ENCODE peak calls at places on chromosome 15, in ten cellular contexts. M is esophagus squamous epithelium; U is cardiac fibroblast; C is OCI-LY7; N is HepG2; D is neural crest cell; B is H9; F is CD4-positive, alpha-beta T cell; G is NB4; E is GM23338. Q is an unnamed sample.

GRCh38 chr15:52103217-52104207 is 9.1 kb downstream of the BCL2L10 start:
- DNase-seq in F (no peak), N (peak; percentile 46), M (no peak), E (no peak), G (peak; percentile 72), U (peak; percentile 93), D (no peak), B (no peak), C (peak; percentile 31), Q (no peak)

GRCh38 chr15:49823987-49824538 is 203.2 kb downstream of the DTWD1 start:
- DNase-seq in D (no peak), M (no peak), N (no peak), B (no peak), E (no peak), G (no peak), F (no peak), U (no peak), C (no peak), Q (no peak)

GRCh38 chr15:54227569-54227968 is 249.3 kb downstream of the UNC13C start:
- DNase-seq in U (no peak), F (no peak), G (no peak), D (no peak), M (no peak), B (no peak), C (no peak), N (no peak), E (no peak), Q (no peak)

GRCh38 chr15:78937132-78937739 is 7.6 kb downstream of the CTSH start:
- DNase-seq in F (no peak), C (no peak), B (no peak), N (no peak), U (peak; percentile 77), G (peak; percentile 95), M (no peak), E (no peak), D (no peak), Q (no peak)

GRCh38 chr15:38795471-38796245 is 231.0 kb upstream of the RASGRP1 start:
- DNase-seq in D (no peak), B (no peak), N (no peak), G (no peak), U (peak; percentile 50), C (no peak), F (no peak), M (no peak), E (no peak), Q (no peak)

GRCh38 chr15:76335851-76336253 is 721 bp upstream of the ISL2 start:
- DNase-seq in D (no peak), M (no peak), C (peak; percentile 46), B (peak; percentile 61), G (peak; percentile 66), U (no peak), N (no peak), E (peak; percentile 53), F (no peak), Q (no peak)

GRCh38 chr15:29883126-29883525 is 60.9 kb upstream of the TJP1 start:
- DNase-seq in M (no peak), B (peak; percentile 58), N (no peak), D (no peak), G (no peak), C (no peak), F (no peak), E (peak; percentile 78), U (no peak), Q (no peak)

GRCh38 chr15:22942877-22943276 is 37.3 kb downstream of the CYFIP1 start:
- DNase-seq in C (no peak), N (no peak), B (no peak), F (no peak), U (no peak), E (no peak), D (no peak), M (no peak), G (no peak), Q (no peak)

GRCh38 chr15:55740479-55740878 is 2.5 kb downstream of the PRTG start:
- DNase-seq in G (no peak), N (no peak), U (no peak), M (no peak), E (no peak), C (no peak), F (no peak), B (no peak), D (no peak), Q (no peak)

GRCh38 chr15:55742498-55742926 is 440 bp downstream of the PRTG start:
- DNase-seq in U (peak; percentile 40), G (peak; percentile 5), F (no peak), N (no peak), D (no peak), C (no peak), B (no peak), E (peak; percentile 23), M (no peak), Q (no peak)

GRCh38 chr15:55742927-55743614 is at the start of gene PRTG:
- DNase-seq in N (peak; percentile 72), C (no peak), F (no peak), U (peak; percentile 87), D (peak; percentile 96), M (no peak), B (peak; percentile 76), G (no peak), E (peak; percentile 78), Q (no peak)

GRCh38 chr15:55740981-55741591 is 1.9 kb downstream of the PRTG start:
- DNase-seq in E (no peak), D (no peak), B (no peak), F (no peak), G (no peak), U (no peak), N (no peak), C (no peak), M (no peak), Q (no peak)

GRCh38 chr15:55741592-55742497 is 1.1 kb downstream of the PRTG start:
- DNase-seq in B (peak; percentile 60), C (no peak), U (peak; percentile 7), D (no peak), F (no peak), N (peak; percentile 10), G (no peak), E (peak; percentile 72), M (no peak), Q (no peak)
- TF ChIP-seq CTCF in B (no peak), C (no peak), U (peak; percentile 10), D (no peak), F (no peak), N (peak; percentile 21), G (no peak), E (no peak), M (no peak), Q (peak; percentile 24)

GRCh38 chr15:73460662-73461061 is 17.7 kb downstream of the REC114 start:
- DNase-seq in C (no peak), N (no peak), D (no peak), F (no peak), U (no peak), B (no peak), E (no peak), G (no peak), M (no peak), Q (no peak)

GRCh38 chr15:73467758-73468157 is 24.8 kb downstream of the REC114 start:
- DNase-seq in C (no peak), B (no peak), M (no peak), F (no peak), D (no peak), E (peak; percentile 72), G (no peak), N (no peak), U (no peak), Q (no peak)

GRCh38 chr15:73464602-73465001 is 21.6 kb downstream of the REC114 start:
- DNase-seq in E (peak; percentile 71), C (no peak), U (no peak), F (no peak), D (no peak), G (no peak), N (no peak), B (peak; percentile 33), M (no peak), Q (no peak)
- TF ChIP-seq CTCF in E (peak; percentile 53), C (peak; percentile 30), U (peak; percentile 20), F (no peak), D (peak; percentile 42), G (peak; percentile 28), N (peak; percentile 11), B (peak; percentile 66), M (no peak), Q (no peak)

GRCh38 chr15:42368096-42368495 is 8.8 kb downstream of the CAPN3 start:
- DNase-seq in N (no peak), D (no peak), B (no peak), G (no peak), M (no peak), C (no peak), F (no peak), E (no peak), U (peak; percentile 31), Q (no peak)

GRCh38 chr15:42373936-42374335 is 14.6 kb downstream of the CAPN3 start:
- DNase-seq in N (no peak), D (no peak), U (no peak), F (no peak), G (no peak), E (no peak), B (no peak), C (no peak), M (no peak), Q (no peak)

GRCh38 chr15:42373274-42373673 is 14.0 kb downstream of the CAPN3 start:
- DNase-seq in F (no peak), C (no peak), G (no peak), E (no peak), B (no peak), D (no peak), N (peak; percentile 44), U (peak; percentile 14), M (no peak), Q (no peak)

GRCh38 chr15:42374810-42375209 is 15.5 kb downstream of the CAPN3 start:
- DNase-seq in E (no peak), D (no peak), B (no peak), C (no peak), G (no peak), N (no peak), F (no peak), U (no peak), M (no peak), Q (no peak)

GRCh38 chr15:42371125-42371524 is 11.8 kb downstream of the CAPN3 start:
- DNase-seq in C (peak; percentile 34), N (peak; percentile 42), B (no peak), E (peak; percentile 33), G (peak; percentile 44), F (no peak), U (peak; percentile 39), M (no peak), D (no peak), Q (no peak)
- TF ChIP-seq CTCF in C (peak; percentile 62), N (peak; percentile 36), B (no peak), E (peak; percentile 31), G (no peak), F (no peak), U (peak; percentile 36), M (no peak), D (no peak), Q (no peak)

GRCh38 chr15:44580105-44580504 is 43.2 kb downstream of the EIF3J start:
- DNase-seq in M (no peak), C (no peak), U (no peak), E (no peak), N (no peak), F (no peak), D (no peak), G (no peak), B (no peak), Q (no peak)

GRCh38 chr15:44585633-44586032 is 48.7 kb downstream of the EIF3J start:
- DNase-seq in C (no peak), U (no peak), E (no peak), G (no peak), B (no peak), M (no peak), D (no peak), N (no peak), F (no peak), Q (no peak)

GRCh38 chr15:44588541-44588940 is 51.6 kb downstream of the EIF3J start:
- DNase-seq in D (no peak), U (no peak), C (no peak), F (no peak), G (no peak), N (peak; percentile 68), B (no peak), M (no peak), E (no peak), Q (no peak)

GRCh38 chr15:44584162-44584749 is 47.3 kb downstream of the EIF3J start:
- DNase-seq in M (no peak), C (peak; percentile 64), B (peak; percentile 72), G (peak; percentile 67), U (peak; percentile 47), N (peak; percentile 36), E (peak; percentile 66), F (peak; percentile 49), D (no peak), Q (no peak)
- TF ChIP-seq CTCF in M (peak; percentile 43), C (peak; percentile 86), B (peak; percentile 70), G (peak; percentile 67), U (peak; percentile 48), N (peak; percentile 63), E (peak; percentile 87), F (peak; percentile 64), D (peak; percentile 38), Q (peak; percentile 67)